ENCODE peak calls at places on chromosome 5, in seven cellular contexts. One of them, this sample, is unnamed.

GRCh38 chr5:19058216-19058615 is 929.8 kb downstream of the CDH18 start:
- DNase-seq in AG09309: no peak
- DNase-seq in GM20000: no peak
- DNase-seq in dorsolateral prefrontal cortex: no peak
- DNase-seq in uterus: no peak
- DNase-seq in RWPE1: no peak
- DNase-seq in CD8-positive, alpha-beta T cell: no peak
- DNase-seq in this sample: peak; percentile 27

GRCh38 chr5:35285011-35285410 is 54.7 kb upstream of the PRLR start:
- DNase-seq in AG09309: no peak
- DNase-seq in GM20000: no peak
- DNase-seq in dorsolateral prefrontal cortex: no peak
- DNase-seq in uterus: no peak
- DNase-seq in RWPE1: no peak
- DNase-seq in CD8-positive, alpha-beta T cell: no peak
- DNase-seq in this sample: no peak

GRCh38 chr5:2752059-2752874 is 790 bp upstream of the IRX2 start:
- DNase-seq in AG09309: no peak
- DNase-seq in GM20000: no peak
- DNase-seq in dorsolateral prefrontal cortex: no peak
- DNase-seq in uterus: no peak
- DNase-seq in RWPE1: peak; percentile 59
- DNase-seq in CD8-positive, alpha-beta T cell: no peak
- DNase-seq in this sample: peak; percentile 56

GRCh38 chr5:88824892-88825781 is 57.8 kb downstream of the MEF2C start:
- DNase-seq in AG09309: peak; percentile 10
- DNase-seq in GM20000: no peak
- DNase-seq in dorsolateral prefrontal cortex: no peak
- DNase-seq in uterus: no peak
- DNase-seq in RWPE1: no peak
- DNase-seq in CD8-positive, alpha-beta T cell: no peak
- DNase-seq in this sample: no peak

GRCh38 chr5:160235731-160236130 is 6.4 kb downstream of the FABP6 start:
- DNase-seq in AG09309: no peak
- DNase-seq in GM20000: no peak
- DNase-seq in dorsolateral prefrontal cortex: no peak
- DNase-seq in uterus: no peak
- DNase-seq in RWPE1: no peak
- DNase-seq in CD8-positive, alpha-beta T cell: no peak
- DNase-seq in this sample: no peak

GRCh38 chr5:179732918-179733763 is 519 bp downstream of the MAML1 start:
- DNase-seq in AG09309: no peak
- DNase-seq in GM20000: no peak
- DNase-seq in dorsolateral prefrontal cortex: peak; percentile 52
- DNase-seq in uterus: peak; percentile 22
- DNase-seq in RWPE1: peak; percentile 39
- DNase-seq in CD8-positive, alpha-beta T cell: peak; percentile 20
- DNase-seq in this sample: peak; percentile 52

GRCh38 chr5:34621280-34622045 is 34.7 kb upstream of the RAI14 start:
- DNase-seq in AG09309: no peak
- DNase-seq in GM20000: no peak
- DNase-seq in dorsolateral prefrontal cortex: no peak
- DNase-seq in uterus: no peak
- DNase-seq in RWPE1: no peak
- DNase-seq in CD8-positive, alpha-beta T cell: no peak
- DNase-seq in this sample: no peak

GRCh38 chr5:147822686-147823491 is 8.6 kb downstream of the SPINK1 start:
- DNase-seq in AG09309: peak; percentile 38
- DNase-seq in GM20000: peak; percentile 45
- DNase-seq in dorsolateral prefrontal cortex: no peak
- DNase-seq in uterus: no peak
- DNase-seq in RWPE1: peak; percentile 46
- DNase-seq in CD8-positive, alpha-beta T cell: peak; percentile 6
- DNase-seq in this sample: peak; percentile 36

GRCh38 chr5:58462154-58462553 is 2.3 kb upstream of the PLK2 start:
- DNase-seq in AG09309: no peak
- DNase-seq in GM20000: no peak
- DNase-seq in dorsolateral prefrontal cortex: no peak
- DNase-seq in uterus: no peak
- DNase-seq in RWPE1: peak; percentile 70
- DNase-seq in CD8-positive, alpha-beta T cell: no peak
- DNase-seq in this sample: peak; percentile 82

GRCh38 chr5:116455061-116455460 is 119.6 kb downstream of the SEMA6A start:
- DNase-seq in AG09309: no peak
- DNase-seq in GM20000: no peak
- DNase-seq in dorsolateral prefrontal cortex: no peak
- DNase-seq in uterus: no peak
- DNase-seq in RWPE1: no peak
- DNase-seq in CD8-positive, alpha-beta T cell: no peak
- DNase-seq in this sample: no peak

GRCh38 chr5:140318778-140319177 is 15.9 kb upstream of the PFDN1 start:
- DNase-seq in AG09309: no peak
- DNase-seq in GM20000: no peak
- DNase-seq in dorsolateral prefrontal cortex: no peak
- DNase-seq in uterus: no peak
- DNase-seq in RWPE1: no peak
- DNase-seq in CD8-positive, alpha-beta T cell: no peak
- DNase-seq in this sample: no peak

GRCh38 chr5:101534486-101535110 is 631.5 kb upstream of the ST8SIA4 start:
- DNase-seq in AG09309: no peak
- DNase-seq in GM20000: no peak
- DNase-seq in dorsolateral prefrontal cortex: no peak
- DNase-seq in uterus: no peak
- DNase-seq in RWPE1: no peak
- DNase-seq in CD8-positive, alpha-beta T cell: no peak
- DNase-seq in this sample: no peak

GRCh38 chr5:135271533-135272310 is 127.3 kb downstream of the MACROH2A1 start:
- DNase-seq in AG09309: peak; percentile 45
- DNase-seq in GM20000: no peak
- DNase-seq in dorsolateral prefrontal cortex: no peak
- DNase-seq in uterus: no peak
- DNase-seq in RWPE1: no peak
- DNase-seq in CD8-positive, alpha-beta T cell: no peak
- DNase-seq in this sample: peak; percentile 5

GRCh38 chr5:66981266-66981665 is 215.3 kb downstream of the CD180 start:
- DNase-seq in AG09309: no peak
- DNase-seq in GM20000: no peak
- DNase-seq in dorsolateral prefrontal cortex: no peak
- DNase-seq in uterus: no peak
- DNase-seq in RWPE1: no peak
- DNase-seq in CD8-positive, alpha-beta T cell: no peak
- DNase-seq in this sample: no peak

GRCh38 chr5:15785636-15786035 is 285.7 kb downstream of the FBXL7 start:
- DNase-seq in AG09309: no peak
- DNase-seq in GM20000: no peak
- DNase-seq in dorsolateral prefrontal cortex: no peak
- DNase-seq in uterus: no peak
- DNase-seq in RWPE1: no peak
- DNase-seq in CD8-positive, alpha-beta T cell: no peak
- DNase-seq in this sample: no peak

GRCh38 chr5:34826347-34826746 is 12.6 kb upstream of the TTC23L start:
- DNase-seq in AG09309: no peak
- DNase-seq in GM20000: no peak
- DNase-seq in dorsolateral prefrontal cortex: no peak
- DNase-seq in uterus: no peak
- DNase-seq in RWPE1: no peak
- DNase-seq in CD8-positive, alpha-beta T cell: no peak
- DNase-seq in this sample: no peak

DNA sequence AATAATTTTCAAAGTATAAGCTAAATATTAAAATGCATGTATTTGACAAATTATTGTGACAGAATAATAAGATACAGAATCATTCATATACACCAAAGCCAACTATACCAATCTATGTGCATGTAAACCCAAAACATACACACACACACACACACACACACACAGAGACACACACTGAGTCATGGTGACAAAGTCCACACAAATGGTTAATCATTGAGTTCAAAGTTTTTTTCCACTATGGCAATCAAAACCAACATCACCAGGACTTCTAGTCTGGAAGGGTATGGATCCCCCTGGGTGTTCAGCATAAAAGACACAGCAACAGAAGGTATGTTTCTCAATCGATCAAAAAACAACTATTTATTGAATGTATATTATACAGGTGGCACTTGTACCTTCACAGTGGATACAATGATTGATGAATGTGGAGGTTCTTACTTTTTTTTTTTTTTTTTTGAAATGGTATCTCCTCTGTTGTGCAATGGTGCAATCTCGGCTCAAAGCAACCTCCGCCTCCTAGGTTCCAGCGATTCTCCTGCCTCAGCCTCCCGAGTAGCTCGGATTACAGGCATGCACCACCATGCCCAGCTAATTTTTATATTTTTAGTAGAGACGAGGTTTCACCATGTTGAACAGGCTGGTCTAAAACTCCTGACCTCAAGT is 137.0 kb downstream of the PDE4D start:
- DNase-seq in AG09309: no peak
- DNase-seq in GM20000: no peak
- DNase-seq in dorsolateral prefrontal cortex: no peak
- DNase-seq in uterus: no peak
- DNase-seq in RWPE1: no peak
- DNase-seq in CD8-positive, alpha-beta T cell: no peak
- DNase-seq in this sample: peak; percentile 52
- TF ChIP-seq CTCF in AG09309: no peak
- TF ChIP-seq CTCF in GM20000: no peak
- TF ChIP-seq CTCF in dorsolateral prefrontal cortex: no peak
- TF ChIP-seq CTCF in uterus: no peak
- TF ChIP-seq CTCF in RWPE1: no peak
- TF ChIP-seq CTCF in CD8-positive, alpha-beta T cell: no peak
- TF ChIP-seq CTCF in this sample: no peak

DNA sequence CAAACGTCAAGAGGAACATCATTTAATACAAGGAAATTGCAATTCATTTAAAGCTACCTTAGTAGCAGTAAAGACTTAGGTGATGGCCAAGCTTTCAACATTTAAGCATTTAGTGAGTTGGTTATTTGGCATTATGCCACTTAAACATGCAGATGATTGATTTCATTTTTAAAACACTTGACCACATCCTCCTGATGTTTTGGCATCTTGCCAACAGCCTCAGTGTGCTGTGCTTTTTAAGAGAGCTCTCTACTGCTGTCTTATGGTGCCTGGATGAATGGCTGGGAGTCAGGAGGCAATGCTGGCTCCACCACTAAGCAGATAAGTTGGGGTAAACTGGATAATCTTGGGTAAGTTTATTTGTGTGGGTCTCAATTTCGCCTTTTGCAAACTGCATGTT is 364.5 kb downstream of the MAN2A1 start:
- DNase-seq in AG09309: no peak
- DNase-seq in GM20000: peak; percentile 4
- DNase-seq in dorsolateral prefrontal cortex: no peak
- DNase-seq in uterus: no peak
- DNase-seq in RWPE1: peak; percentile 44
- DNase-seq in CD8-positive, alpha-beta T cell: peak; percentile 46
- DNase-seq in this sample: peak; percentile 84
- TF ChIP-seq CTCF in AG09309: no peak
- TF ChIP-seq CTCF in GM20000: no peak
- TF ChIP-seq CTCF in dorsolateral prefrontal cortex: no peak
- TF ChIP-seq CTCF in uterus: no peak
- TF ChIP-seq CTCF in RWPE1: peak; percentile 6
- TF ChIP-seq CTCF in CD8-positive, alpha-beta T cell: peak; percentile 62
- TF ChIP-seq CTCF in this sample: peak; percentile 33

GRCh38 chr5:62305715-62306493 is at the start of gene KIF2A:
- DNase-seq in AG09309: peak; percentile 49
- DNase-seq in GM20000: peak; percentile 99
- DNase-seq in dorsolateral prefrontal cortex: peak; percentile 91
- DNase-seq in uterus: peak; percentile 90
- DNase-seq in RWPE1: peak; percentile 98
- DNase-seq in CD8-positive, alpha-beta T cell: peak; percentile 81
- DNase-seq in this sample: peak; percentile 94
- TF ChIP-seq CTCF in AG09309: no peak
- TF ChIP-seq CTCF in GM20000: no peak
- TF ChIP-seq CTCF in dorsolateral prefrontal cortex: peak; percentile 49
- TF ChIP-seq CTCF in uterus: peak; percentile 6
- TF ChIP-seq CTCF in RWPE1: no peak
- TF ChIP-seq CTCF in CD8-positive, alpha-beta T cell: no peak
- TF ChIP-seq CTCF in this sample: no peak

DNA sequence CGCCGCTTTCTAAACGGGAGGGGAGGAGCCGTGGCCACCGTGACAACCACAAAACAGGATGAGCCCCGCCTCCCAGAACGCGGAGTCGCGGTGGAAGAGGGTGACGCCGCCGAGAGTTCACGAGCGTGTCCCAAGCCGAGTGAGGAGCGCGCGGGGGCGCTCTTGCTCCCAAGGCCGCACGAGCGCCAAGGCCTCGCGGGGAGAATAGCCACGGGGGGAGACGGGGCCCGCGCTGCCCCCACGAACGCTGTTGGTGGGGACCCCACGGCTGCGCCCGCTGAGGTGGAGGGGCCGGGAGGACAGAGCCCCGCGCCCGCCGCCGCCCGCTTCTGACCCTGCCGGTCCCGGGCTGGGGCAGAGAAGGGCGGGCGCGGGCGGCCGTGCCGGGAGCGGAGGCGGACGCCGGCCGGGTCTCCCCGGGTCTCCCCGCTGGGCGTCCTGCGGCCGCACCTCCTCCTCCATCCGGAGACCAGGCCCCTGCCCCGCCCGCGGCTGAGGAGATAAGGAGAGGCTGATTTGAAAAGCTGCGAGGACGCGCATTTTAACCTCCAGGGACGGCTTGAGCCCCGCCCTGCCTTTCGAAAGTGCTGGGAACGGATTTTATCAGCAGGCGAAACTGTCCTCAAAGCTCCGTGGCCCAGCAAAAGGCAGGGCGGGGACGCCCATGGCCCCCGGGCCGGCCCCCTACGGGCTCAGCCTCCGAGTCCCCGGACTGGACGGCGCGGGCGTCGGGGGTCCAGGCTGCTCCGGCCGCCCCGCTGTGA is 3.8 kb upstream of the NKD2 start:
- DNase-seq in AG09309: no peak
- DNase-seq in GM20000: peak; percentile 65
- DNase-seq in dorsolateral prefrontal cortex: no peak
- DNase-seq in uterus: peak; percentile 74
- DNase-seq in RWPE1: no peak
- DNase-seq in CD8-positive, alpha-beta T cell: no peak
- DNase-seq in this sample: no peak
- TF ChIP-seq CTCF in AG09309: no peak
- TF ChIP-seq CTCF in GM20000: peak; percentile 25
- TF ChIP-seq CTCF in dorsolateral prefrontal cortex: peak; percentile 31
- TF ChIP-seq CTCF in uterus: peak; percentile 44
- TF ChIP-seq CTCF in RWPE1: peak; percentile 86
- TF ChIP-seq CTCF in CD8-positive, alpha-beta T cell: no peak
- TF ChIP-seq CTCF in this sample: peak; percentile 45

GRCh38 chr5:176744584-176744965 is 65.8 kb upstream of the UNC5A start:
- DNase-seq in AG09309: no peak
- DNase-seq in GM20000: peak; percentile 20
- DNase-seq in dorsolateral prefrontal cortex: peak; percentile 34
- DNase-seq in uterus: no peak
- DNase-seq in RWPE1: no peak
- DNase-seq in CD8-positive, alpha-beta T cell: no peak
- DNase-seq in this sample: no peak
- TF ChIP-seq CTCF in AG09309: peak; percentile 12
- TF ChIP-seq CTCF in GM20000: no peak
- TF ChIP-seq CTCF in dorsolateral prefrontal cortex: no peak
- TF ChIP-seq CTCF in uterus: no peak
- TF ChIP-seq CTCF in RWPE1: no peak
- TF ChIP-seq CTCF in CD8-positive, alpha-beta T cell: peak; percentile 26
- TF ChIP-seq CTCF in this sample: peak; percentile 28

GRCh38 chr5:14142856-14143508 is at the start of gene TRIO:
- DNase-seq in AG09309: peak; percentile 66
- DNase-seq in GM20000: peak; percentile 94
- DNase-seq in dorsolateral prefrontal cortex: peak; percentile 92
- DNase-seq in uterus: peak; percentile 96
- DNase-seq in RWPE1: peak; percentile 97
- DNase-seq in CD8-positive, alpha-beta T cell: peak; percentile 32
- DNase-seq in this sample: peak; percentile 87
- TF ChIP-seq CTCF in AG09309: peak; percentile 46
- TF ChIP-seq CTCF in GM20000: peak; percentile 42
- TF ChIP-seq CTCF in dorsolateral prefrontal cortex: peak; percentile 52
- TF ChIP-seq CTCF in uterus: peak; percentile 47
- TF ChIP-seq CTCF in RWPE1: peak; percentile 63
- TF ChIP-seq CTCF in CD8-positive, alpha-beta T cell: peak; percentile 31
- TF ChIP-seq CTCF in this sample: peak; percentile 13

This sample was measured in mammary epithelial cell.